ENCODE peak calls at places on chromosomes 5 and 9, in four cellular contexts. T is HCT116, B is K562, M is HepG2. Y is an unnamed sample.

GRCh38 chr5:135821061-135821781 is 13.2 kb upstream of the SLC25A48 start:
- DNase-seq in M (no peak), B (no peak), T (no peak), Y (no peak)

GRCh38 chr9:100674419-100675122 is 96.7 kb downstream of the CAVIN4 start:
- DNase-seq in T (no peak), M (no peak), B (no peak), Y (no peak)

GRCh38 chr9:131738838-131739191 is 1.1 kb downstream of the RAPGEF1 start:
- DNase-seq in M (no peak), T (no peak), B (peak), Y (no peak)

GRCh38 chr5:34957857-34958690 is 28.7 kb downstream of the DNAJC21 start:
- DNase-seq in M (peak), T (no peak), B (peak), Y (no peak)

GRCh38 chr9:134326754-134327526 is 685 bp downstream of the RXRA start:
- DNase-seq in B (peak), M (no peak), T (no peak), Y (no peak)

GRCh38 chr5:72619251-72619650 is 112.0 kb upstream of the ZNF366 start:
- DNase-seq in B (no peak), M (no peak), T (no peak), Y (no peak)

GRCh38 chr9:124652203-124652992 is 118.7 kb downstream of the NR6A1 start:
- DNase-seq in M (no peak), B (no peak), T (no peak), Y (no peak)

GRCh38 chr9:136036848-136037247 is 58.2 kb downstream of the NACC2 start:
- DNase-seq in T (no peak), B (no peak), M (no peak), Y (no peak)

GRCh38 chr5:126967808-126968466 is 62.4 kb downstream of the MARCHF3 start:
- DNase-seq in T (no peak), B (no peak), M (no peak), Y (no peak)

GRCh38 chr5:94945656-94946055 is 327.2 kb downstream of the SLF1 start:
- DNase-seq in M (no peak), T (no peak), B (no peak), Y (no peak)

GRCh38 chr5:74471875-74472274 is 168.7 kb downstream of the ENC1 start:
- DNase-seq in B (no peak), T (no peak), M (no peak), Y (no peak)

GRCh38 chr5:169148066-169148740 is 152.7 kb downstream of the SLIT3 start:
- DNase-seq in B (no peak), M (no peak), T (no peak), Y (no peak)

GRCh38 chr9:106146886-106147285 is 452.5 kb downstream of the TMEM38B start:
- DNase-seq in T (no peak), M (no peak), B (no peak), Y (no peak)

GRCh38 chr9:94993141-94993820 is 266.8 kb downstream of the AOPEP start:
- DNase-seq in M (peak), T (no peak), B (no peak), Y (no peak)

GRCh38 chr9:92001244-92001643 is 51.2 kb upstream of the ROR2 start:
- DNase-seq in T (no peak), B (no peak), M (no peak), Y (no peak)

GRCh38 chr5:169052207-169052606 is 248.7 kb downstream of the SLIT3 start:
- DNase-seq in T (no peak), B (no peak), M (no peak), Y (no peak)

GRCh38 chr5:131081371-131081770 is 83.7 kb downstream of the HINT1 start:
- DNase-seq in B (no peak), T (no peak), M (no peak), Y (no peak)

GRCh38 chr9:89363311-89363670 is 45.0 kb downstream of the SECISBP2 start:
- DNase-seq in T (no peak), B (no peak), M (no peak), Y (no peak)

GRCh38 chr5:2376486-2376885 is 375.0 kb downstream of the IRX2 start:
- DNase-seq in B (no peak), T (no peak), M (no peak), Y (no peak)

GRCh38 chr5:139655727-139656271 is 7.7 kb downstream of the CXXC5 start:
- DNase-seq in B (no peak), T (no peak), M (peak), Y (no peak)

GRCh38 chr9:79667716-79668458 is 96.1 kb downstream of the TLE4 start:
- DNase-seq in T (no peak), B (no peak), M (peak), Y (no peak)

GRCh38 chr9:128055222-128056040 is 11.7 kb downstream of the NAIF1 start:
- DNase-seq in B (no peak), T (no peak), M (no peak), Y (no peak)

GRCh38 chr9:79609468-79610018 is 37.8 kb downstream of the TLE4 start:
- DNase-seq in B (no peak), M (no peak), T (no peak), Y (no peak)

GRCh38 chr9:91500509-91501011 is 76.9 kb upstream of the NFIL3 start:
- DNase-seq in T (peak), M (no peak), B (peak), Y (no peak)

GRCh38 chr5:28517691-28518090 is 1479.3 kb upstream of the CDH9 start:
- DNase-seq in T (no peak), M (no peak), B (no peak), Y (no peak)

GRCh38 chr5:73994963-73995362 is 369.0 kb downstream of the ARHGEF28 start:
- DNase-seq in B (no peak), M (no peak), T (no peak), Y (no peak)

GRCh38 chr9:137162505-137163100 is 7.2 kb downstream of the LRRC26 start:
- DNase-seq in T (no peak), B (peak), M (no peak), Y (no peak)

GRCh38 chr5:62460578-62460983 is 48.0 kb downstream of the IPO11 start:
- DNase-seq in B (peak), T (no peak), M (peak), Y (no peak)

GRCh38 chr5:51890435-51891116 is 507.3 kb downstream of the ISL1 start:
- DNase-seq in M (no peak), T (no peak), B (no peak), Y (no peak)

GRCh38 chr9:125176632-125177031 is 13.0 kb downstream of the PPP6C start:
- DNase-seq in T (no peak), B (peak), M (no peak), Y (no peak)

GRCh38 chr9:121646992-121647391 is 4.4 kb upstream of the DAB2IP start:
- DNase-seq in B (peak), M (no peak), T (no peak), Y (no peak)

GRCh38 chr5:31581498-31582099 is 49.5 kb downstream of the C5orf22 start:
- DNase-seq in M (peak), T (peak), B (peak), Y (no peak)

GRCh38 chr5:180603076-180603591 is 11.8 kb upstream of the SCGB3A1 start:
- DNase-seq in M (no peak), B (no peak), T (no peak), Y (no peak)

DNA sequence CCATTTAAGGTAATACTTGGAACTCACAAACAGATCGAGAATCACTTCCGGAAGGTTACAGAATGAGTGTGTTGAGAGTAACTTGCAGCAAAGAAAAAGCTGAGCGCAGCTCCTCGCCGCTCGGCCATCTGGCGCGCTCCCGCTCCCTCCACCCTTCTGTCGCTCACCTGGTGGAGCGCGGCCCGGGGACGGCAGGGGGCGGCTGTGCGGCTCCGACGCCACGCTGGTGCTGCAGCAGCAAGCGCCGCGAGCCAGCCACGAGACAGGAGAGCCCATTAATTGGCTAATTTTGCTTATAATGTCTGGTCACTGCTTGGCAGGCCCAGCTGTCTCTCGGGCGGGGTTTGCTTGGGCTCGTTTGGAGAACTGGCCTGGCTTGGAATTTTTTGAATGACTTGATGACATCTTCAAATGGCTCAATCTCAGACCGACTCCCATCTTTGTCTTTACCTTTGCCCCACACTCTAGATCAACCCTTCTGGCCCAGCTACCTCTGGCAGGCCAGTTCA is 601.8 kb downstream of the CCDC171 start:
- DNase-seq in T (no peak), B (peak), M (no peak), Y (no peak)
- TF ChIP-seq JUND in T (no peak), B (no peak), M (no peak), Y (no peak)

DNA sequence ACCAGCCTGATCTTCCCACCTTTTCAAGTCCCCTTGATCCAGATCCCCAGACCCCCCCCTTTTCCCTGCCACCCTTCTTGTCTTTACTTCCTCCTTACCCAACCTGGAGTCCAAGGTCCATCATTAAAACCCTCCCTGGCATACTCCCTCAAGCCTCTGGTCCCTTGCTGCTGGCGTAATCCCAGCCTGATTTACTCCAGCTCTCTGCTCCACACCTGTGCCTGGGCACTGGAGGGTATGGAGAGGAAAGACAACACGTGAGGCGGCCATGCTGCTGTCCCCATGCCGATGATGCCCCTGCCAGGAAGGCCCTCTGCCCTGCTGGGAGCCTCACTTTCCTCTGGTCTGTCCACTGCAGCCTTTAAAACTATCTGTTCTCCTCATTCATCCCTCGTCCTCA is 5.1 kb downstream of the B4GALT7 start:
- DNase-seq in M (no peak), T (no peak), B (no peak), Y (no peak)
- TF ChIP-seq JUND in M (no peak), T (no peak), B (no peak), Y (no peak)

DNA sequence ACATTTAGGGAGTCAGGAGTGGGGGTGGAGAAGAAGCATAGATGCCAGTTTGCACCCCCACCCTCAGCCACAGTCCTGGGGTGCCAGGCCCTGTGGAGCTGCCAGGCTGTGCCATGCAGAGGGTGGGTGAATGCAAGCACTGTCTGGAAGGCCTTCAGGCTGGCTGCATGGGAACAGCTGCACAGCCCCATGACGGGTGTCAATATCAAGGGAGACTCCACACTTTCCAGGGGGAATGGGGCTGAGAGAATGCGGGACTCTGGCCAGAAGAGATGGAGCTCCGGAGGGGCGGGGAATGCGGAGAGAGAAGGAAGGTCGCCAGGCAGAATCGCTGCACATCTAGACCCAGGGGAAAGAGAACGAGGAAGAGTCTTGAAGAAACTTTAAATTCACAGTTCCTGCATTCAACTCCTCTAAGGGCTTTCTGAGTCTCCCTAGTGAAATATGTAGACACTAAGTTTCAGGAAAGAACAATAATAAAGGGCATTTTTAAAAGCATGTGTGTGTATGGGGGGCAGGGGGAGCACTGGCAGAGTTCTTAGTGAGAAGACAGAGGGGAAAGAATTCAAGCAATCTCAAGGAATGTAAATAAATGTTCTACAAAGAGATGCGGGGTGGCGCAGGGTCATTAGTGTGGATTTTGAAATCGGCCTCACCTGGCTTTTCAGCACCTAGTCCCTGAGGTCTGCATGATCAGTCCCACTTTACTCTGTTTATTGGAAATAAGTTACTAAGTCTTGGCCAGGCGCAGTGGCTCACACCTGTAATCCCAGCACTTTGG is 59.1 kb downstream of the BOD1 start:
- DNase-seq in M (no peak), T (no peak), B (no peak), Y (no peak)
- TF ChIP-seq JUND in M (no peak), T (no peak), B (no peak), Y (no peak)

GRCh38 chr5:149931992-149932436 is 12.6 kb downstream of the PDE6A start:
- DNase-seq in B (no peak), M (no peak), T (no peak), Y (no peak)
- TF ChIP-seq JUND in B (no peak), M (no peak), T (no peak), Y (no peak)

GRCh38 chr5:14449052-14449661 is 132.4 kb upstream of the OTULINL start:
- DNase-seq in M (no peak), B (peak), T (no peak), Y (no peak)
- TF ChIP-seq JUND in M (no peak), B (no peak), T (no peak), Y (no peak)

GRCh38 chr9:69549310-69550202 is 122.6 kb downstream of the APBA1 start:
- DNase-seq in B (peak), T (peak), M (peak), Y (no peak)
- TF ChIP-seq JUND in B (no peak), T (no peak), M (no peak), Y (no peak)

GRCh38 chr5:125559296-125559695 is 812.9 kb upstream of the ZNF608 start:
- DNase-seq in T (peak), B (no peak), M (no peak), Y (no peak)
- TF ChIP-seq JUND in T (peak), B (no peak), M (no peak), Y (no peak)

GRCh38 chr9:73265876-73266275 is 114.2 kb downstream of the ANXA1 start:
- DNase-seq in B (no peak), T (no peak), M (no peak), Y (no peak)

GRCh38 chr9:73269430-73270101 is 117.9 kb downstream of the ANXA1 start:
- DNase-seq in B (peak), T (peak), M (peak), Y (no peak)

GRCh38 chr9:73270967-73271722 is 119.5 kb downstream of the ANXA1 start:
- DNase-seq in T (peak), M (peak), B (peak), Y (no peak)
- TF ChIP-seq JUND in T (peak), M (peak), B (peak), Y (no peak)

Y was measured in GM12878.